ENCODE peak calls at places on chromosomes 1 and 21, in five cellular contexts. I is thoracic aorta, Z is IMR-90, W is cardiac muscle cell, A is Panc1. E is an unnamed sample.

GRCh38 chr1:226875641-226876295 is 5.4 kb downstream of the PSEN2 start:
- DNase-seq in A (no peak), I (no peak), Z (peak), W (peak), E (peak)

GRCh38 chr1:56389813-56390539 is 189.4 kb downstream of the PLPP3 start:
- DNase-seq in I (no peak), Z (peak), W (peak), A (no peak), E (peak)

GRCh38 chr1:244413736-244414135 is 38.0 kb downstream of the ADSS2 start:
- DNase-seq in A (no peak), I (no peak), Z (no peak), W (no peak), E (no peak)

GRCh38 chr1:89974701-89975470 is 20.0 kb upstream of the ZNF326 start:
- DNase-seq in Z (peak), A (no peak), W (peak), I (no peak), E (no peak)

GRCh38 chr1:109579044-109579443 is 30.6 kb downstream of the GNAI3 start:
- DNase-seq in A (no peak), W (no peak), I (peak), Z (peak), E (no peak)

GRCh38 chr1:207922554-207922953 is 11.6 kb upstream of the CD34 start:
- DNase-seq in W (no peak), I (no peak), Z (no peak), A (no peak), E (peak)

GRCh38 chr1:4312024-4312423 is 342.4 kb upstream of the AJAP1 start:
- DNase-seq in A (no peak), W (no peak), Z (no peak), I (no peak), E (no peak)

GRCh38 chr1:228101614-228101993 is 1.5 kb downstream of the C1orf35 start:
- DNase-seq in I (no peak), A (no peak), W (no peak), Z (no peak), E (no peak)

GRCh38 chr1:95018602-95019369 is 54.0 kb downstream of the ALG14 start:
- DNase-seq in I (no peak), W (no peak), A (no peak), Z (peak), E (peak)

GRCh38 chr21:45537746-45538291 is 4.4 kb downstream of the SLC19A1 start:
- DNase-seq in Z (no peak), W (no peak), I (no peak), A (no peak), E (no peak)

GRCh38 chr1:8281843-8282509 is 35.9 kb upstream of the SLC45A1 start:
- DNase-seq in W (no peak), Z (peak), A (no peak), I (no peak), E (peak)

GRCh38 chr1:6743189-6744101 is 41.8 kb upstream of the CAMTA1 start:
- DNase-seq in I (peak), W (peak), A (no peak), Z (peak), E (peak)

GRCh38 chr1:50666849-50667248 is 243.6 kb upstream of the DMRTA2 start:
- DNase-seq in A (no peak), I (no peak), Z (no peak), W (no peak), E (no peak)

GRCh38 chr1:151989131-151989868 is 4.4 kb downstream of the S100A10 start:
- DNase-seq in W (peak), I (no peak), Z (peak), A (no peak), E (peak)

GRCh38 chr1:45304311-45305081 is 22.2 kb upstream of the HPDL start:
- DNase-seq in W (peak), Z (peak), A (no peak), I (no peak), E (peak)

GRCh38 chr1:62437273-62437945 is 560 bp downstream of the USP1 start:
- DNase-seq in Z (no peak), W (peak), A (no peak), I (no peak), E (no peak)

GRCh38 chr1:27430903-27431653 is 38.7 kb downstream of the GPR3 start:
- DNase-seq in W (peak), I (no peak), Z (peak), A (no peak), E (peak)

GRCh38 chr1:66980745-66981367 is 56.1 kb downstream of the MIER1 start:
- DNase-seq in W (no peak), I (no peak), A (no peak), Z (peak), E (no peak)

GRCh38 chr1:151711940-151712339 is 4.7 kb downstream of the CELF3 start:
- DNase-seq in Z (no peak), A (no peak), I (no peak), W (no peak), E (no peak)

GRCh38 chr1:215566556-215567490 is at the start of gene KCTD3:
- DNase-seq in I (no peak), A (peak), Z (peak), W (peak), E (no peak)

GRCh38 chr1:248814351-248814750 is 11.4 kb downstream of the SH3BP5L start:
- DNase-seq in A (no peak), I (no peak), Z (no peak), W (no peak), E (no peak)

GRCh38 chr1:112744019-112744578 is 29.0 kb upstream of the PPM1J start:
- DNase-seq in I (no peak), Z (peak), W (peak), A (no peak), E (no peak)

GRCh38 chr1:65001238-65001792 is 35.0 kb upstream of the JAK1 start:
- DNase-seq in W (peak), I (peak), A (no peak), Z (peak), E (peak)

GRCh38 chr1:182299728-182300581 is 91.6 kb downstream of the GLUL start:
- DNase-seq in W (peak), I (no peak), Z (no peak), A (no peak), E (no peak)

GRCh38 chr21:44760376-44760775 is 41.2 kb downstream of the UBE2G2 start:
- DNase-seq in A (no peak), Z (no peak), W (no peak), I (no peak), E (no peak)

DNA sequence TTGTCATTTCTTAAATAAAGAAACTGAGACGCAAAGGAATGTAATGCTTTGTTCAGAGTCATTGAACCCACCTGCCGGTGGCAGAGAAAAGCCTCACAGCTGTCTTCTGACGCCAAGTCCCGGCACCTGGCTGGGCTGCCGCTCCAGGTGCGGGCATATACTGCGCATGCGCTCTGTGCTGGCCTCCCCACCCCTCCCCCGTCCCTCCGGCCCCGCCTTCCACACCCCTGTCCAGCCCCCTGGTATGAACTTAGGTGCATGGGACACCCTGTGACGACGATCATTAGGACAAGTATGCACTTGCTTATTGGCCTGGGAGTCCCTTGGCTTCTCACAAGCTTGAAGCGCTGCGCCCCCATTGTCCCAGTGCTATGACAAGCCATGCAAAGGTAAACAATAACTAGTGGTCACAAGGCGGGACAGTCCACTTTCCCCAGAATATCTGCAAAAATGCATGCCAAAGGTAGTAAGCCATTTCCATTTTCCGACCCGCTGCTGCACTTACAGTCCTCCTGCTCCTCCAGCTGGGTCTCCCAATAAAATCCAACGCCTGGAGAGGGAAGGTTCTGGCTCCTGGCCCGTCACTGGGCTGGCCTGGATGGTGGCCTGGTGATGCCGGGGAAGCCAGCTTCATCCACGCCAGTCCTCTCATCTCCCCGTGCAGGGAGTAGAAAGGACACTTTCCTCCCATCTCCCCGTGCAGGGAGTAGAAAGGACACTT is 100.4 kb downstream of the PSMG1 start:
- DNase-seq in I (no peak), W (no peak), Z (no peak), A (no peak), E (no peak)
- TF ChIP-seq CTCF in I (no peak), W (no peak), Z (no peak), A (no peak), E (no peak)

GRCh38 chr1:210711825-210712224 is 383.1 kb downstream of the HHAT start:
- DNase-seq in I (no peak), Z (no peak), W (no peak), A (no peak), E (no peak)

GRCh38 chr1:210702512-210702911 is 373.8 kb downstream of the HHAT start:
- DNase-seq in Z (no peak), W (no peak), I (no peak), A (no peak), E (no peak)

GRCh38 chr1:210709694-210710093 is 381.0 kb downstream of the HHAT start:
- DNase-seq in W (no peak), Z (no peak), I (no peak), A (no peak), E (no peak)

GRCh38 chr1:210706246-210706645 is 377.5 kb downstream of the HHAT start:
- DNase-seq in I (no peak), Z (no peak), A (no peak), W (no peak), E (no peak)

DNA sequence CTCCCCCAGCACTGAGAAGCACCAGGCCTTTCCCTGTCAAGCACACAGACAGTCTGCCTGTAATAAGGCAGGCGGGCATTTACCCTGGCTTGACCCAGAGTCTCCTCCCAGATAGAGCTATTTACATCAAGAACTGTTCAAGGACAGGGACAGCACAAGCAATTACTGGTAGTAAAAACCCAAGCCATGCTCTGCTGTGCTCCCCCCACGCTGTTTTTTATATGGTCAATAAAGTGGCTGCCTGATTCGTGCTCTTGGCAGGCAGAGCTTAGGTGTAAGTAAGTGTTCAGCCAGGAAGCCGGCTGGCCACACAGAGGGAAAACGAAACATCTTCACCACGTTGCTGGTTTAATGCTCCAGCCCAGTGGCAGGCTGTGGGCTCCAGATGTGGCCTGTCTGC is 378.6 kb downstream of the HHAT start:
- DNase-seq in A (no peak), Z (no peak), W (no peak), I (no peak), E (no peak)
- H3K27ac ChIP-seq in A (no peak), Z (no peak), W (no peak), I (no peak), E (no peak)

DNA sequence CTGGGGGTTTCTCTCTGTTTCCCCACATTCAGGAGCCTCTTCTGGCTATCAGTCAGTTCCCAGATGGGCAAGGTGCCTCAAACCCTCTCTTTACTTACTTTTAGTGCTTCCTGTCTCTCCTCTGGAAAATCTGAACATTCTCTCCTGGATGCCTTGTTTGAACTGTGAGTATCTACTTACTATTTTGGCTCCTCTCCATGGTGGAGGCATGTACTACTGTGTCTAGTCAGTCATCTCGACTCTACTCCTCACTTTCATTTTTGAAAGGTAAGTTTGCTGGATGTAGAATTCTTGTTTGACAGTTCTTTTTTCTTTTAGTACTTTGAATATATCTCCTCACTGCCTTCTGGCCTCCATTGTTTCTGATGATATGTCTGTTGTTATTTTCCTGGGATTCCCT is 70.9 kb upstream of the FAM78B start:
- DNase-seq in Z (no peak), W (no peak), I (no peak), A (no peak), E (no peak)
- TF ChIP-seq CTCF in Z (no peak), W (no peak), I (no peak), A (no peak), E (no peak)

GRCh38 chr1:116570358-116571214 is at the start of gene CD58:
- DNase-seq in Z (peak), I (peak), W (peak), A (no peak), E (peak)
- H3K27ac ChIP-seq in Z (peak), I (peak), W (peak), A (peak), E (peak)

E was measured in upper lobe of left lung.